ENCODE peak calls at places on chromosomes 4 and X, in five cellular contexts. K is cardiac muscle cell, Q is right atrium auricular region, H is A549, V is lung. R is an unnamed sample.

GRCh38 chrX:18983711-18984380 is at the start of gene PHKA2:
- DNase-seq in K (no peak), Q (peak; percentile 62), H (no peak), V (peak; percentile 48), R (peak; percentile 67)

GRCh38 chr4:78004270-78004669 is 52.9 kb upstream of the FRAS1 start:
- DNase-seq in K (no peak), Q (no peak), H (no peak), V (no peak), R (no peak)

GRCh38 chr4:112145820-112146813 is 863 bp downstream of the FAM241A start:
- DNase-seq in K (peak; percentile 54), Q (no peak), H (peak; percentile 39), V (peak; percentile 47), R (peak; percentile 51)

GRCh38 chr4:95867919-95868318 is 28.0 kb downstream of the PDHA2 start:
- DNase-seq in K (peak; percentile 27), Q (no peak), H (peak; percentile 6), V (no peak), R (no peak)

GRCh38 chr4:54093609-54094240 is 6.2 kb upstream of the GSX2 start:
- DNase-seq in K (no peak), Q (no peak), H (no peak), V (no peak), R (no peak)

GRCh38 chr4:142265536-142265935 is 580.6 kb downstream of the INPP4B start:
- DNase-seq in K (peak; percentile 34), Q (no peak), H (peak; percentile 58), V (no peak), R (no peak)

GRCh38 chr4:114600066-114600552 is 1.5 kb downstream of the UGT8 start:
- DNase-seq in K (no peak), Q (no peak), H (no peak), V (no peak), R (no peak)

GRCh38 chr4:99968330-99968729 is 18.3 kb upstream of the H2AZ1 start:
- DNase-seq in K (peak; percentile 12), Q (no peak), H (no peak), V (no peak), R (no peak)

GRCh38 chr4:137032242-137032641 is 500.1 kb downstream of the PCDH18 start:
- DNase-seq in K (peak; percentile 3), Q (no peak), H (no peak), V (no peak), R (no peak)

GRCh38 chrX:44949125-44949524 is 76.1 kb downstream of the KDM6A start:
- DNase-seq in K (no peak), Q (no peak), H (no peak), V (no peak), R (no peak)

GRCh38 chr4:15188581-15189539 is 186.6 kb downstream of the CPEB2 start:
- DNase-seq in K (no peak), Q (no peak), H (no peak), V (no peak), R (no peak)

GRCh38 chrX:19535481-19535880 is 20.2 kb upstream of the MAP3K15 start:
- DNase-seq in K (peak; percentile 44), Q (no peak), H (peak; percentile 54), V (no peak), R (no peak)

GRCh38 chr4:39994356-39994755 is 16.6 kb upstream of the PDS5A start:
- DNase-seq in K (no peak), Q (no peak), H (no peak), V (no peak), R (no peak)

GRCh38 chrX:78997870-78998558 is 52.8 kb downstream of the P2RY10 start:
- DNase-seq in K (no peak), Q (no peak), H (no peak), V (no peak), R (no peak)

GRCh38 chr4:182276214-182277109 is 33.3 kb downstream of the TENM3 start:
- DNase-seq in K (no peak), Q (no peak), H (no peak), V (no peak), R (no peak)

GRCh38 chr4:37685726-37686372 is 327 bp downstream of the RELL1 start:
- DNase-seq in K (peak; percentile 46), Q (no peak), H (peak; percentile 12), V (peak; percentile 48), R (peak; percentile 53)

GRCh38 chr4:83149885-83150562 is 35.5 kb upstream of the PLAC8 start:
- DNase-seq in K (peak; percentile 57), Q (no peak), H (no peak), V (no peak), R (no peak)

DNA sequence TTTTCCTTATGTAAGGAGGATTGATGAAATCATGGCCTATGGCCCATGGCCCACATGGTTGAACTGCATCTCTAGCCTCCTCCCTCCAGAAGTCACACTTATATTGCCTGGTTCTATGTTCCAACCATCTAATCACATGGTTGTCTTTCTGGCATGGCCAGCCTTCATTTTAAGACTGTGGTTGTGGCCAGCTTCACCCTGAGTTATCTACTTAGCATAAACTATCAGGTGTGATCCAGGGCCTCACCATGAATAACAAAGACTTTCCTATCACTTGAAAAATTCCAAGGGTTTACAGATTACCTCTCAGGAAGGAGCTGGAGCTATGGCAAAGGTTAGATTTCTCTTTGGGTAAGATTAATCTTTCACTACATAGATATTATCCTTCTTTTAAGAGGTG is 222.8 kb downstream of the SNCA start:
- DNase-seq in K (no peak), Q (no peak), H (no peak), V (no peak), R (no peak)
- H3K4me3 ChIP-seq in K (no peak overlapping the region), Q (no peak overlapping the region), H (no peak overlapping the region), V (no peak overlapping the region), R (no peak overlapping the region)

DNA sequence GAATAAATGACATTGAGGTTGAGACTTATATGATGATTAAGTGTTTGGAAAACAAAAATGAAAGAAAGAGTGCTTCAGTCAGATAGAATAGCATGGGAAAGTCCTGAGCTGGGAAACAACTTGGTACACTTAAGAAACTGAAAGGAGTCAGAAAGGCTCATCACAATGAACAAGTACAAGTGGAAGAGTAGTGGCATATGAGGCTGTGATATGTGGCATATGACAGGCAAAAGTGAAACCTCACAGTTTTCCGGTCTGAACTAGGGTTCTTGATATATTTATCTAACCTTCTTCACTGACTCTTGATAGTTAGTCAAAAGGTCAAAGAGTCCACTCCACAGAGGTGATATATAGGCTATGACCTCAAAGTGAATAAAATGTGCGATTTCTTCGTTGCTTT is 537.1 kb upstream of the CXorf51A start:
- DNase-seq in K (no peak), Q (no peak), H (no peak), V (no peak), R (no peak)
- TF ChIP-seq CTCF in K (no peak), Q (no peak), H (no peak), V (no peak), R (no peak)

GRCh38 chr4:179051211-179051610 is 1609.0 kb upstream of the AGA start:
- DNase-seq in K (no peak), Q (no peak), H (no peak), V (no peak), R (no peak)
- H3K27ac ChIP-seq in K (no peak overlapping the region), Q (no peak overlapping the region), H (no peak overlapping the region), V (no peak overlapping the region), R (no peak overlapping the region)

GRCh38 chrX:24692305-24692704 is 1.4 kb upstream of the POLA1 start:
- DNase-seq in K (no peak), Q (no peak), H (no peak), V (no peak), R (no peak)
- H3K4me3 ChIP-seq in K (no peak overlapping the region), Q (no peak overlapping the region), H (no peak overlapping the region), V (no peak overlapping the region), R (no peak overlapping the region)

DNA sequence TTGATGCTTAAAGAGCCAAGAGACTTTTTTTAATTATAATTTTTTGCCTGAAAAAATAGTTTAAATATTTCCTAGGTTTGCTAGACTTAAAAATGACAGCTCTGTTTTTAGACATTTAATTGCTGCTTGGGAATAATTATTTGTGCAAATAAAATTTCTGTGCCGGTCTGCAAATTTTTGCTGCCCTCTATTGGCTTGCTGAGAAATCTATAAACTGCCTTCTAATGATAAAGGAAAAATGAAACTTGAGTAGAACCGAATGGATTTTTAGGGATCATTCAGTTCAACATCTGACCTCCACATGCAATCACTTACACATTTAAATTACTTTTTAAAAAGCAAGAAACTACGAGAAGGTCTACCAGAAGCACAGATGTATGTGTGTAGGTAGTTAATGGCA is 434.0 kb downstream of the FAM133A start:
- DNase-seq in K (no peak), Q (no peak), H (no peak), V (no peak), R (no peak)
- TF ChIP-seq CTCF in K (no peak), Q (no peak), H (no peak), V (no peak), R (no peak)

GRCh38 chr4:123813901-123814300 is 417.3 kb downstream of the SPRY1 start:
- DNase-seq in K (no peak), Q (no peak), H (no peak), V (no peak), R (no peak)

GRCh38 chr4:123816462-123816861 is 419.9 kb downstream of the SPRY1 start:
- DNase-seq in K (no peak), Q (no peak), H (no peak), V (no peak), R (no peak)

GRCh38 chr4:123819362-123820035 is 422.9 kb downstream of the SPRY1 start:
- DNase-seq in K (no peak), Q (no peak), H (no peak), V (no peak), R (no peak)

GRCh38 chr4:123821861-123822260 is 425.3 kb downstream of the SPRY1 start:
- DNase-seq in K (peak; percentile 44), Q (no peak), H (peak; percentile 5), V (no peak), R (no peak)

DNA sequence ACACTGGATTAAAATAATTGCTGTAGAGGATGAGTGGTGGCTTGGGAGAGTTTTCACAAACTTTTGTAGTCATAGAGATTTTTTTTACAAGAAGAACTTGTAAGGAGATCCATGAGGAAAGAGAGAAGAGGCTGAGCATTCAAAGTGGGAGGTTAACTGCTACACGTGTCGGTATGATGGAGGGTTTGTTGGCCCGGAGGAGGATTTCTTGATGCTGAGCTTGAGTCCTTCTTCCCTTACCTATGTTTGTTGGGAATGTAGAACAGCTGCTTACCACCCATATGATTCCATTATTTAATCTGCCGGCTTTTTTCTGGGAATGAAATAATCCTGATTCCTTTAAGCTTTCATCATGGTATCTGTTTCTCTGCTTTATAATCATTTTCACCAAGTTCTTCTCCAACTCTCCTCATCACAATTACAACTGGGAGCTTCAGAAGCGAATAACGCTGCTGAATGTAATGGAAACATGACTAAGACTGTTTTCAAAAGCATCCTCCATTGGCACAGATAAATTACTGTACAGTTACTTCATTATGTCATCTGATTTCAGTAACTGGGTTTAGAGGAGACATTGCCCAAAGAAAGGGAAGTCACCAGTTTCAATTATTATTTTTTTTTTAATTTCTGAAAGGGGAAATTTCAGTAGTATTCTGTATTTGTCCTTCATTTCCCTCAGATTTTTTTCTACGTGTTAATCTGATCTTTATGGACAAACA is 420.5 kb downstream of the SPRY1 start:
- DNase-seq in K (no peak), Q (no peak), H (no peak), V (no peak), R (no peak)
- H3K27ac ChIP-seq in K (no peak overlapping the region), Q (peak overlapping the region; percentile 3), H (no peak overlapping the region), V (no peak overlapping the region), R (no peak overlapping the region)